ENCODE peak calls at places on chromosomes 2 and 18, in eight cellular contexts. R is A549, U is HepG2, P is K562, D is ovary, W is stomach, X is tibial nerve, B is SK-N-SH. K is an unnamed sample.

GRCh38 chr2:211457325-211457724 is 900.9 kb downstream of the CPS1 start:
- DNase-seq in R (no peak), U (no peak), P (no peak), D (no peak), W (no peak), X (no peak), B (no peak), K (no peak)

GRCh38 chr2:236617221-236617737 is 47.7 kb downstream of the ACKR3 start:
- DNase-seq in R (no peak), U (no peak), P (no peak), D (no peak), W (no peak), X (no peak), B (no peak), K (no peak)

GRCh38 chr2:158459161-158460003 is 2.6 kb downstream of the PKP4 start:
- DNase-seq in R (peak; percentile 9), U (peak; percentile 20), P (no peak), D (no peak), W (no peak), X (no peak), B (no peak), K (no peak)

GRCh38 chr2:71802556-71802955 is 345.1 kb downstream of the CYP26B1 start:
- DNase-seq in R (no peak), U (no peak), P (no peak), D (no peak), W (no peak), X (no peak), B (no peak), K (no peak)

GRCh38 chr2:170002096-170002495 is 174.8 kb downstream of the UBR3 start:
- DNase-seq in R (no peak), U (no peak), P (no peak), D (no peak), W (no peak), X (no peak), B (no peak), K (no peak)

GRCh38 chr2:175806115-175806470 is 196.0 kb downstream of the LNPK start:
- DNase-seq in R (no peak), U (no peak), P (no peak), D (no peak), W (no peak), X (no peak), B (no peak), K (no peak)

GRCh38 chr18:13612111-13612997 is 114.0 kb downstream of the FAM210A start:
- DNase-seq in R (no peak), U (no peak), P (no peak), D (no peak), W (peak; percentile 44), X (no peak), B (peak; percentile 67), K (peak; percentile 69)

GRCh38 chr18:7413906-7414305 is 153.2 kb upstream of the PTPRM start:
- DNase-seq in R (no peak), U (no peak), P (no peak), D (no peak), W (no peak), X (no peak), B (no peak), K (no peak)

GRCh38 chr18:27604583-27604982 is 419.5 kb upstream of the CHST9 start:
- DNase-seq in R (no peak), U (no peak), P (no peak), D (no peak), W (no peak), X (no peak), B (no peak), K (no peak)

GRCh38 chr18:24015897-24016631 is 1.5 kb downstream of the TTC39C start:
- DNase-seq in R (no peak), U (no peak), P (no peak), D (no peak), W (no peak), X (no peak), B (peak; percentile 21), K (no peak)

GRCh38 chr2:129936334-129936934 is 43.0 kb upstream of the RAB6C start:
- DNase-seq in R (no peak), U (peak; percentile 54), P (peak; percentile 59), D (no peak), W (peak; percentile 70), X (no peak), B (peak; percentile 53), K (peak; percentile 52)

GRCh38 chr2:27262379-27263286 is at the start of gene SLC30A3:
- DNase-seq in R (peak; percentile 64), U (no peak), P (peak; percentile 99), D (peak; percentile 59), W (peak; percentile 72), X (peak; percentile 23), B (peak; percentile 97), K (peak; percentile 71)

GRCh38 chr2:181832015-181832414 is 59.5 kb upstream of the ITPRID2 start:
- DNase-seq in R (no peak), U (no peak), P (no peak), D (no peak), W (no peak), X (no peak), B (no peak), K (no peak)

GRCh38 chr18:63542069-63542468 is at the start of gene SERPINB12:
- DNase-seq in R (no peak), U (no peak), P (no peak), D (no peak), W (no peak), X (no peak), B (no peak), K (no peak)

GRCh38 chr18:63544017-63544416 is 1.8 kb downstream of the SERPINB12 start:
- DNase-seq in R (no peak), U (no peak), P (no peak), D (no peak), W (no peak), X (no peak), B (no peak), K (no peak)

GRCh38 chr18:63540131-63540530 is 2.0 kb upstream of the SERPINB12 start:
- DNase-seq in R (no peak), U (no peak), P (no peak), D (no peak), W (no peak), X (no peak), B (no peak), K (no peak)

GRCh38 chr18:63550068-63550467 is 7.9 kb downstream of the SERPINB12 start:
- DNase-seq in R (no peak), U (no peak), P (no peak), D (no peak), W (no peak), X (no peak), B (no peak), K (no peak)

DNA sequence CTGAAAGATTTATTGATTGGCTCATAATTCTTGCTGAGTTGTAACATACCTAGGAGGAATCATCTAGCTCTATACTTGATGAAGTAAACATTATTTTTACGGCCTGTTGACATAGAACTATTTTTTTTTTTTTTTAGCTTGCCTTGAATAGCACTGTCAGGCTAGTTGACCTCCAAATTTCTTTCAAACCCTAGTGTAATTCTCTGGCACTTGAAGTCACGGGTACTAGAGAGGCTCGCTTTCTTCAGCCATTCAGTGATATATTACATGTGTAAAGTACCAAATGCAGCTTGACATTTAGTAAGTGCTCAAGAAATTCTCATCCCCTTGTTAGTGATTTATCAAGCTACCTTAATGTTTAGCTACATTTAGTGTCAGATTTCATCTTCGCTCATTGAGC is 2.9 kb downstream of the SERPINB12 start:
- DNase-seq in R (no peak), U (no peak), P (no peak), D (no peak), W (no peak), X (no peak), B (no peak), K (no peak)
- H3K4me1 ChIP-seq in R (no peaks in the 10 kb centered on the region), U (no peaks in the 10 kb centered on the region), P (no peaks in the 10 kb centered on the region), D (no peaks in the 10 kb centered on the region), W (no peaks in the 10 kb centered on the region), X (peaks cover 2% of the 10 kb centered on the region), B (no peaks in the 10 kb centered on the region), K (no peaks in the 10 kb centered on the region)

DNA sequence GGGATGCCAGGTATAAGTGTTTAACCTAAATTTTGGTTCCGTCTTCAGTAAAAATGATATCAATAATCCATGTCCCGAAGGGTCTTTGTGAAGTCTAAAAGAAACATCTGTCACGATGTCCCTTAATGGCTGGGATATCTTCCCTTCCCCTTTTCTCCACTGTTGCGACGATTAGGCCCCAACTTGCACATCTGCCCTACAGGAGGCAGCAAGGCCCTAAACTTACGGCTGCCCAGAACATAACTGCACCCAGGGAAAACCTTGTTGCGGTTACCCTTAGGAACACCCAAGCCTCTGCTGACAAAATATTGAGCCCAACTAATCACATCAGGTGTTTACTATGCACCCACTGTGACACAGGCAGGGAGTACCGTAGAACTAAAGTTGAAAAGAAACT is 1.2 kb upstream of the SMAD2 start:
- DNase-seq in R (peak; percentile 76), U (no peak), P (peak; percentile 14), D (peak; percentile 28), W (peak; percentile 32), X (no peak), B (peak; percentile 29), K (peak; percentile 33)
- TF ChIP-seq EP300 in R (no peak), U (no peak), P (no peak), D (no peak), W (no peak), X (no peak), B (no peak), K (no peak)

DNA sequence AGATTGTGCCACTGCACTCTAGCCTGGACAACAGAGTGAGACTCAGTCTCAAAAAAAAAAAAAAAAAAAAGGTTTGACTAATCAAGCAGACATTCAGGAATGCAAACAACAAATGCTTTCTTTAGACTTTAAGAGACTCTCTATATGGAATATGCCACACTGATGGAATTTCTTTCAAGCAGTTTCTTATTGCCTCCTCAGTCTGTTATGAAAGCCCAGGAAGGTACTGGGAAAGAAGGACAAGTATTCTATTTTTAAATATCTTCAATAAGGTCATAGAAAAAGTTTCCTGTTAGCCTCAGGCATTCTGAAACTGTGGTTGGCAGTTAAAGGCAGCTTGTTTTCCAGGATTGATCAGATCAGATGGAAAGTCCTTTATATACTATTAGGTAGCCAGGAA is 241.6 kb downstream of the PIK3C3 start:
- DNase-seq in R (no peak), U (no peak), P (no peak), D (no peak), W (no peak), X (no peak), B (no peak), K (no peak)
- H3K4me1 ChIP-seq in R (peaks cover 11% of the 10 kb centered on the region), U (peaks cover 11% of the 10 kb centered on the region), P (no peaks in the 10 kb centered on the region), D (no peaks in the 10 kb centered on the region), W (no peaks in the 10 kb centered on the region), X (no peaks in the 10 kb centered on the region), B (peaks cover 8% of the 10 kb centered on the region), K (no peaks in the 10 kb centered on the region)

GRCh38 chr18:21389903-21390302 is 147.9 kb downstream of the GREB1L start:
- DNase-seq in R (no peak), U (no peak), P (no peak), D (no peak), W (no peak), X (no peak), B (no peak), K (no peak)

GRCh38 chr18:21393986-21394385 is 152.0 kb downstream of the GREB1L start:
- DNase-seq in R (no peak), U (no peak), P (no peak), D (no peak), W (no peak), X (no peak), B (no peak), K (no peak)

GRCh38 chr18:21386523-21387240 is 144.7 kb downstream of the GREB1L start:
- DNase-seq in R (no peak), U (no peak), P (no peak), D (no peak), W (no peak), X (no peak), B (no peak), K (no peak)

GRCh38 chr18:21389283-21389682 is 147.3 kb downstream of the GREB1L start:
- DNase-seq in R (no peak), U (no peak), P (no peak), D (no peak), W (no peak), X (no peak), B (no peak), K (no peak)

GRCh38 chr18:21391074-21391673 is 149.1 kb downstream of the GREB1L start:
- DNase-seq in R (peak; percentile 44), U (no peak), P (no peak), D (no peak), W (no peak), X (no peak), B (no peak), K (no peak)
- TF ChIP-seq EP300 in R (no peak), U (no peak), P (no peak), D (no peak), W (no peak), X (no peak), B (no peak), K (no peak)

K was measured in transverse colon.